ENCODE peak calls at places on chromosomes 12 and 14, in seven cellular contexts. E is HuH-7.5, P is AG08395, D is mammary epithelial cell, N is Peyer's patch, O is left cardiac atrium, I is foreskin fibroblast. U is an unnamed sample.

GRCh38 chr12:18580286-18580685 is 157.5 kb downstream of the PLCZ1 start:
- DNase-seq in N (no peak), D (no peak), E (no peak), O (no peak), P (no peak), I (peak), U (no peak)

GRCh38 chr14:60166144-60166543 is 946 bp upstream of the DHRS7 start:
- DNase-seq in I (peak), N (no peak), D (no peak), E (no peak), O (no peak), P (no peak), U (no peak)

GRCh38 chr14:103008768-103009342 is 48.5 kb downstream of the CDC42BPB start:
- DNase-seq in E (no peak), N (no peak), I (no peak), O (peak), P (no peak), D (no peak), U (no peak)

GRCh38 chr12:131428086-131428685 is 282.7 kb upstream of the SFSWAP start:
- DNase-seq in D (no peak), P (no peak), O (no peak), N (no peak), I (no peak), E (no peak), U (no peak)

GRCh38 chr12:132571051-132571450 is 39.3 kb downstream of the LRCOL1 start:
- DNase-seq in P (no peak), E (no peak), D (no peak), O (no peak), I (no peak), N (no peak), U (no peak)

GRCh38 chr14:32010561-32011188 is 66.4 kb upstream of the ARHGAP5 start:
- DNase-seq in D (peak), O (no peak), E (peak), I (peak), N (no peak), P (peak), U (no peak)

GRCh38 chr12:105431537-105431936 is 101.0 kb downstream of the C12orf75 start:
- DNase-seq in D (no peak), P (no peak), N (no peak), I (no peak), O (no peak), E (no peak), U (no peak)

GRCh38 chr14:90087433-90087832 is 25.6 kb downstream of the KCNK13 start:
- DNase-seq in P (peak), I (peak), N (no peak), D (peak), O (peak), E (no peak), U (no peak)

GRCh38 chr14:45135181-45135580 is 549 bp upstream of the FANCM start:
- DNase-seq in O (no peak), I (peak), D (no peak), E (no peak), N (no peak), P (no peak), U (no peak)

GRCh38 chr14:55789442-55789841 is 209.4 kb downstream of the KTN1 start:
- DNase-seq in P (no peak), E (no peak), D (no peak), I (peak), N (no peak), O (no peak), U (no peak)

GRCh38 chr12:95998611-95999300 is 2.6 kb upstream of the HAL start:
- DNase-seq in P (peak), I (peak), E (peak), D (peak), O (no peak), N (no peak), U (no peak)

GRCh38 chr12:6607751-6608591 is 792 bp upstream of the CHD4 start:
- DNase-seq in E (peak), N (no peak), D (peak), I (peak), P (peak), O (no peak), U (peak)

GRCh38 chr12:96237465-96238077 is 43.4 kb downstream of the ELK3 start:
- DNase-seq in E (no peak), P (peak), D (peak), O (peak), I (peak), N (no peak), U (peak)

GRCh38 chr12:109099426-109100020 is 2.1 kb downstream of the UNG start:
- DNase-seq in P (no peak), O (no peak), E (no peak), D (no peak), I (peak), N (no peak), U (no peak)

GRCh38 chr14:63438065-63438757 is 105.0 kb downstream of the PPP2R5E start:
- DNase-seq in I (peak), N (no peak), O (peak), E (peak), D (peak), P (peak), U (peak)

GRCh38 chr14:60705100-60705499 is 19.1 kb downstream of the SIX4 start:
- DNase-seq in P (no peak), N (no peak), O (no peak), I (no peak), D (no peak), E (no peak), U (no peak)

GRCh38 chr12:132306885-132307191 is 22.6 kb downstream of the GALNT9 start:
- DNase-seq in D (no peak), I (no peak), E (no peak), P (no peak), O (peak), N (no peak), U (no peak)

GRCh38 chr12:79127268-79127895 is 262.8 kb downstream of the SYT1 start:
- DNase-seq in D (peak), I (peak), O (no peak), E (no peak), N (no peak), P (peak), U (no peak)

GRCh38 chr12:56461235-56462159 is 6.9 kb upstream of the SPRYD4 start:
- DNase-seq in N (no peak), E (no peak), P (peak), O (no peak), D (peak), I (peak), U (no peak)

GRCh38 chr14:88937706-88938105 is 113.3 kb downstream of the TTC8 start:
- DNase-seq in N (no peak), I (no peak), O (no peak), P (no peak), D (no peak), E (no peak), U (no peak)

GRCh38 chr14:90846511-90846910 is 30.3 kb upstream of the TTC7B start:
- DNase-seq in O (no peak), N (no peak), E (no peak), I (peak), D (peak), P (peak), U (no peak)

GRCh38 chr12:90173499-90174197 is 465.0 kb upstream of the ATP2B1 start:
- DNase-seq in P (no peak), O (no peak), N (no peak), E (no peak), I (no peak), D (no peak), U (no peak)

U was measured in ovary.